ENCODE peak calls at places on chromosomes 1 and 21, in four cellular contexts. U, G, O and E are unnamed samples.

GRCh38 chr21:42165901-42166300 is 53.0 kb upstream of the ABCG1 start:
- DNase-seq in O (no peak), U (no peak), G (no peak), E (no peak)

GRCh38 chr1:197140123-197140522 is 6.3 kb downstream of the ASPM start:
- DNase-seq in O (no peak), G (no peak), U (no peak), E (no peak)

GRCh38 chr1:53575141-53575947 is 116.1 kb downstream of the DMRTB1 start:
- DNase-seq in G (no peak), O (no peak), U (no peak), E (peak; percentile 11)

GRCh38 chr1:198811436-198811835 is 172.6 kb downstream of the PTPRC start:
- DNase-seq in U (no peak), O (no peak), G (no peak), E (no peak)

GRCh38 chr1:8679411-8679800 is 138.0 kb downstream of the RERE start:
- DNase-seq in G (no peak), U (no peak), O (no peak), E (no peak)

GRCh38 chr1:232403017-232403714 is 226.8 kb downstream of the SIPA1L2 start:
- DNase-seq in O (no peak), U (peak; percentile 58), G (no peak), E (no peak)

GRCh38 chr1:213273546-213273945 is 222.5 kb downstream of the RPS6KC1 start:
- DNase-seq in G (no peak), U (no peak), O (no peak), E (no peak)

GRCh38 chr1:154501423-154502065 is 475 bp upstream of the TDRD10 start:
- DNase-seq in U (peak; percentile 64), G (no peak), O (peak; percentile 51), E (no peak)

GRCh38 chr1:176847052-176847451 is 317.5 kb downstream of the ASTN1 start:
- DNase-seq in G (no peak), O (no peak), U (peak; percentile 64), E (no peak)

GRCh38 chr1:84810343-84810742 is 82.7 kb downstream of the LPAR3 start:
- DNase-seq in G (no peak), O (no peak), U (no peak), E (no peak)

GRCh38 chr1:156471496-156472490 is 28.8 kb downstream of the MEF2D start:
- DNase-seq in G (no peak), O (peak; percentile 93), U (peak; percentile 94), E (no peak)

GRCh38 chr1:1989102-1989542 is 14.5 kb downstream of the CFAP74 start:
- DNase-seq in G (no peak), U (peak; percentile 67), O (no peak), E (no peak)

GRCh38 chr1:25556791-25557476 is 13.5 kb downstream of the LDLRAP1 start:
- DNase-seq in U (peak; percentile 20), O (no peak), G (no peak), E (no peak)

GRCh38 chr1:243507001-243507671 is 251.3 kb downstream of the SDCCAG8 start:
- DNase-seq in G (no peak), O (no peak), U (no peak), E (no peak)

GRCh38 chr1:211579434-211580302 is 707 bp upstream of the SLC30A1 start:
- DNase-seq in U (peak; percentile 90), O (peak; percentile 79), G (peak; percentile 74), E (no peak)

GRCh38 chr1:229225331-229225782 is 45.6 kb upstream of the RAB4A start:
- DNase-seq in G (no peak), O (peak; percentile 66), U (no peak), E (no peak)

GRCh38 chr1:9787702-9788101 is 36.1 kb downstream of the CLSTN1 start:
- DNase-seq in U (no peak), O (no peak), G (peak; percentile 20), E (no peak)

GRCh38 chr1:43549921-43550597 is 19.4 kb downstream of the PTPRF start:
- DNase-seq in O (no peak), U (peak; percentile 36), G (no peak), E (peak; percentile 73)

GRCh38 chr1:169511339-169512028 is 25.7 kb upstream of the SLC19A2 start:
- DNase-seq in O (no peak), G (no peak), U (no peak), E (no peak)

GRCh38 chr1:47819503-47819888 is 177.7 kb downstream of the TRABD2B start:
- DNase-seq in O (no peak), U (no peak), G (no peak), E (no peak)

GRCh38 chr1:155646307-155646706 is 36.3 kb downstream of the MSTO1 start:
- DNase-seq in U (peak; percentile 26), O (no peak), G (no peak), E (no peak)

GRCh38 chr1:162141273-162142023 is 72.0 kb downstream of the NOS1AP start:
- DNase-seq in G (no peak), O (no peak), U (no peak), E (no peak)

GRCh38 chr1:15322648-15323350 is 75.8 kb downstream of the FHAD1 start:
- DNase-seq in G (no peak), U (peak; percentile 57), O (no peak), E (no peak)

GRCh38 chr1:64097859-64098258 is 105.6 kb upstream of the UBE2U start:
- DNase-seq in G (no peak), O (no peak), U (no peak), E (no peak)

GRCh38 chr1:207910678-207911354 is at the start of gene CD34:
- DNase-seq in U (peak; percentile 84), O (no peak), G (no peak), E (peak; percentile 48)

GRCh38 chr1:244095523-244095911 is 44.4 kb downstream of the ZBTB18 start:
- DNase-seq in U (no peak), O (no peak), G (no peak), E (no peak)

GRCh38 chr1:82565146-82565545 is 764.4 kb downstream of the ADGRL2 start:
- DNase-seq in G (no peak), O (no peak), U (peak; percentile 16), E (no peak)

GRCh38 chr21:33395866-33396265 is 7.3 kb upstream of the IFNGR2 start:
- DNase-seq in G (no peak), U (no peak), O (no peak), E (no peak)

GRCh38 chr1:46459315-46459714 is 30.3 kb upstream of the DMBX1 start:
- DNase-seq in U (no peak), G (no peak), O (no peak), E (no peak)

GRCh38 chr1:112998592-112999235 is 42.7 kb upstream of the SLC16A1 start:
- DNase-seq in O (no peak), G (no peak), U (peak; percentile 78), E (no peak)

GRCh38 chr21:38768385-38769071 is 37.2 kb upstream of the ETS2 start:
- DNase-seq in G (peak; percentile 29), O (no peak), U (no peak), E (no peak)

GRCh38 chr1:199010933-199011332 is 372.1 kb downstream of the PTPRC start:
- DNase-seq in G (no peak), O (no peak), U (no peak), E (no peak)

GRCh38 chr21:15730484-15731242 is 881 bp downstream of the USP25 start:
- DNase-seq in G (no peak), U (peak; percentile 62), O (no peak), E (no peak)

GRCh38 chr1:160486453-160486852 is 36.6 kb downstream of the SLAMF6 start:
- DNase-seq in U (no peak), O (no peak), G (no peak), E (no peak)

GRCh38 chr1:182764029-182764768 is 25.4 kb upstream of the NPL start:
- DNase-seq in O (no peak), G (no peak), U (no peak), E (no peak)

GRCh38 chr21:38619865-38620513 is 121.7 kb upstream of the ERG start:
- DNase-seq in G (no peak), U (peak; percentile 57), O (no peak), E (no peak)